ENCODE peak calls at places on chromosomes 3 and 15, in six cellular contexts. L is iPS DF 6.9, C is cardiac muscle cell, P is osteoblast, E is heart left ventricle, X is NT2/D1. F is an unnamed sample.

GRCh38 chr15:41904487-41905359 is 10.9 kb upstream of the SPTBN5 start:
- DNase-seq in L (peak; percentile 58), C (peak; percentile 83), P (peak; percentile 97), E (peak; percentile 67), X (peak; percentile 33), F (peak; percentile 58)

GRCh38 chr3:101687142-101687931 is 819 bp upstream of the RPL24 start:
- DNase-seq in L (no peak), C (no peak), P (peak; percentile 49), E (no peak), X (no peak), F (no peak)

GRCh38 chr3:186002884-186003472 is 65.2 kb upstream of the TRA2B start:
- DNase-seq in L (no peak), C (peak; percentile 34), P (no peak), E (no peak), X (peak; percentile 38), F (no peak)

GRCh38 chr3:179036226-179036625 is 35.4 kb downstream of the ZMAT3 start:
- DNase-seq in L (no peak), C (no peak), P (no peak), E (no peak), X (no peak), F (no peak)

GRCh38 chr3:180018588-180018987 is 18.1 kb downstream of the PEX5L start:
- DNase-seq in L (no peak), C (peak; percentile 13), P (no peak), E (no peak), X (no peak), F (no peak)

GRCh38 chr3:39135170-39135805 is 18.1 kb downstream of the CSRNP1 start:
- DNase-seq in L (no peak), C (no peak), P (no peak), E (peak; percentile 32), X (no peak), F (no peak)

GRCh38 chr3:161523916-161524315 is 27.3 kb downstream of the OTOL1 start:
- DNase-seq in L (no peak), C (no peak), P (no peak), E (no peak), X (no peak), F (no peak)

GRCh38 chr15:92848852-92849598 is 51.1 kb upstream of the CHD2 start:
- DNase-seq in L (no peak), C (no peak), P (no peak), E (no peak), X (no peak), F (no peak)

GRCh38 chr3:149886957-149887356 is 73.9 kb downstream of the RNF13 start:
- DNase-seq in L (no peak), C (no peak), P (no peak), E (no peak), X (no peak), F (no peak)

DNA sequence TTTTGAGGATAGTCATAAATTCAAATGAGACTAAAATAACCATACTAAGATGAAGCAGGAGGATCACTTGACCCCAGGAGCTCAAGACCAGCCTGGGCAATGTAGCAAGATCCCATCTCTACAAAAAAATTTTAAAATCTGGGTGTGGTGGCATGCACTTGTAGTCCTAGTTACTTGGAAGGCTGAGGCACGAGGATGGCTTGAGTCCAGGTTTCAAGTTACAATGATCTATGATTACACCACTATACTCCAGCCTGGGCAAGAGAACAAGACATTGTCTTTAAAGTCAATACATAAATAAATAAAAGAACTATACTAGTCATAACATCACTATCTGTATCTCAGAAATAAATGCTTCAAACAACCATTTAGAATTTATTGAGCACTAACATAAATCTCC is 8.6 kb upstream of the PHLDB2 start:
- DNase-seq in L (no peak), C (no peak), P (no peak), E (no peak), X (no peak), F (no peak)
- H3K4me1 ChIP-seq in L (no peaks in the 10 kb centered on the region), C (peaks cover 20% of the 10 kb centered on the region), P (peaks cover 23% of the 10 kb centered on the region), E (peaks cover 20% of the 10 kb centered on the region), X (no peaks in the 10 kb centered on the region), F (no peaks in the 10 kb centered on the region)

DNA sequence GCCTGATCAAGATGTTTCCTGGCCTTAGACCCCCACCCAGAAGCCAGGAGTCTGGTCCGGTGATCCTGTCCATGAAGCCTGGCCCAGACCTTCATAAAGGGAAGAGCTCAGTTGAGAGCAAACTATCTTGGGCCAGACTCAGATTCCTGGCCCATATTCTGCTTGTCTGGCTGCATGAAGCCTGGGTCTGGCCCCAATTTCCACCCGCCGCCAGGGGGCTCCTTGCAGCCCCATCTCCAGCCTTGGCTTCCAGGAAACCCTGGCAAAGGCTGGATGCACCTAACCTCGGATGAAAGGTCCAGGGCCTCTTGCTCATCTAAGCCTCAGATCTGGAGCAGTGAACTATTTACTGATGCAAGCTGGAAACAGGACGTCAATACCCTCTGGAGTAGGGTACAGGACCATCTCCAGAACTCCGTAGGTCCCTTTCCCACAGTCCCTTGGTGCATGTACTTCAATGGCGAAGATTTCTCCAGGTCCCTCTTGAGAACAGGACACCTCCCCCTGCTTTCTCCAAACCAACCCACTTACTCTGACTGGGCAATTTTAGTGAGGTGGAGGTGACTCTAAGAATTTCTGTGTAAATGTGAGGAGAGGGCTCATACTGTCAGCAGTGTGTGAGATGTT is 5.6 kb downstream of the FOXL2 start:
- DNase-seq in L (no peak), C (peak; percentile 75), P (peak; percentile 95), E (no peak), X (no peak), F (no peak)
- H3K27me3 ChIP-seq in L (peaks cover 91% of the 10 kb centered on the region), C (peaks cover 100% of the 10 kb centered on the region), P (peaks cover 98% of the 10 kb centered on the region), E (peaks cover 98% of the 10 kb centered on the region), X (peaks cover 100% of the 10 kb centered on the region), F (peaks cover 27% of the 10 kb centered on the region)

GRCh38 chr15:56240390-56240789 is 3.3 kb downstream of the RFX7 start:
- DNase-seq in L (no peak), C (no peak), P (no peak), E (no peak), X (no peak), F (no peak)
- H3K4me3 ChIP-seq in L (no peak overlapping the region), C (no peak overlapping the region), P (no peak overlapping the region), E (no peak overlapping the region), X (no peak overlapping the region), F (no peak overlapping the region)

GRCh38 chr15:64854041-64854440 is 12.3 kb downstream of the PLEKHO2 start:
- DNase-seq in L (no peak), C (no peak), P (no peak), E (no peak), X (no peak), F (no peak)
- H3K4me1 ChIP-seq in L (peaks cover 5% of the 10 kb centered on the region), C (peaks cover 14% of the 10 kb centered on the region), P (peaks cover 59% of the 10 kb centered on the region), E (peaks cover 74% of the 10 kb centered on the region), X (peaks cover 44% of the 10 kb centered on the region), F (peaks cover 18% of the 10 kb centered on the region)

GRCh38 chr15:82058026-82058425 is 12.2 kb upstream of the MEX3B start:
- DNase-seq in L (no peak), C (no peak), P (no peak), E (no peak), X (no peak), F (no peak)
- H3K27me3 ChIP-seq in L (peaks cover 12% of the 10 kb centered on the region), C (peaks cover 77% of the 10 kb centered on the region), P (peaks cover 42% of the 10 kb centered on the region), E (peaks cover 22% of the 10 kb centered on the region), X (peaks cover 3% of the 10 kb centered on the region), F (no peaks in the 10 kb centered on the region)

GRCh38 chr15:69853572-69853971 is 244.1 kb downstream of the TLE3 start:
- DNase-seq in L (no peak), C (peak; percentile 24), P (peak; percentile 87), E (no peak), X (peak; percentile 30), F (no peak)
- H3K4me3 ChIP-seq in L (no peak overlapping the region), C (no peak overlapping the region), P (no peak overlapping the region), E (no peak overlapping the region), X (no peak overlapping the region), F (no peak overlapping the region)